ENCODE peak calls at places on chromosomes 4 and X, in five cellular contexts. M is adrenal gland, U is H54, X is spleen, T is HepG2. D is an unnamed sample.
A peak's percentile ranks its signal among the peaks of the same experiment; 100 is the strongest.

GRCh38 chrX:124986284-124986683 is 333.4 kb upstream of the TEX13C start:
- DNase-seq in M (no peak), T (no peak), U (no peak), X (no peak), D (no peak)

GRCh38 chr4:91032725-91033445 is 905.7 kb downstream of the CCSER1 start:
- DNase-seq in T (no peak), X (no peak), U (no peak), M (no peak), D (no peak)

GRCh38 chrX:98480606-98481005 is 1596.9 kb downstream of the RPA4 start:
- DNase-seq in U (no peak), M (no peak), X (no peak), T (no peak), D (no peak)

GRCh38 chrX:151505796-151506195 is 57.7 kb upstream of the PASD1 start:
- DNase-seq in T (peak; percentile 3), U (no peak), M (peak; percentile 68), X (no peak), D (peak; percentile 36)

GRCh38 chr4:160580581-160580980 is 1477.7 kb downstream of the RAPGEF2 start:
- DNase-seq in M (no peak), U (no peak), X (no peak), T (no peak), D (no peak)

GRCh38 chr4:154497901-154498300 is 6.3 kb upstream of the DCHS2 start:
- DNase-seq in U (no peak), X (no peak), M (no peak), T (no peak), D (no peak)

GRCh38 chr4:41319553-41319952 is 62.8 kb downstream of the UCHL1 start:
- DNase-seq in X (no peak), U (no peak), M (peak; percentile 20), T (peak; percentile 10), D (no peak)

GRCh38 chr4:68892861-68893260 is 58.7 kb downstream of the UGT2A3 start:
- DNase-seq in U (no peak), T (no peak), X (no peak), M (no peak), D (no peak)

GRCh38 chr4:53364624-53365023 is 1.2 kb downstream of the SCFD2 start:
- DNase-seq in M (no peak), U (no peak), T (no peak), X (no peak), D (no peak)

GRCh38 chr4:53362093-53362492 is 3.8 kb downstream of the SCFD2 start:
- DNase-seq in T (no peak), X (no peak), U (no peak), M (no peak), D (no peak)

GRCh38 chr4:53365121-53365485 is 758 bp downstream of the SCFD2 start:
- DNase-seq in X (no peak), U (peak; percentile 12), T (peak; percentile 11), M (no peak), D (peak; percentile 63)

GRCh38 chr4:53366301-53366716 is 448 bp upstream of the SCFD2 start:
- DNase-seq in T (no peak), X (no peak), M (no peak), U (no peak), D (no peak)

DNA sequence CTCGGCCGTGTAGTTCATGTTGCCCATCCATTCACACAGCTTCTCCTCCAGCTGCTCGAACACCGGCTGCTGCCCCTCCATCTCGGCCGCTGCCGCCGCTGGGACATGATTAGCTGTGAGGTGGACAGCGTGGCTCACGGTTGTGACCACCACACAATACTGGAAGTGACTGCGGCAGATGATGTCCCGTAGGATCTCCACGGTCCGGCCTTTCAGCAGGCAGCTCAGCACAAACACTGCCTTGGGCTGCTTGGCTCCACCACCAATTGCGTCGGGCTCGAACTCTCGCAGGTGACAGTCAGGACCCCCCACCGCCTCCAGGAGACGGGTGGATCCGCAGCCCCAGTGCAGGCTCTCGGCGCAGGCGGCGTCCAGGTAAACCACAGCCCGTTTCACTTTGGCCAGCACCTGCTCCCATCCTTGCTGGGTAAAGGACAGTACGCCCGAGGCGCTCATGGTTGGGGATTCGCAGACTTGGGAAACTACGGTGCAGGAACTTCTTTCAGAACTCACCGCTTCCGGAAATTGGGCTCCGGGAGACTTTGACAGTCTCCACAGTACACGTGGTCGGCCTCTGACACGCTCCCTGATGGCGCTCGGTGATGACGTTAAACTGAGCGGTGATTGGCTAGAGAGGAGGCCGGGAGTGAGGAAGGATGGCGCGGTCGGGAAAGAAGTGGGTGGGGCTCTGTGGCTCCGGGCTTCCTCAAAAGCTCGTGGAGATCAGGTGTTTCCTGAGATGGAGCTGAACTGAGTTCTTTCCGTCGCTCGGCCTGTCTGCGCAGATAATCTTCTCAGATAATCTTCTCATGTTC is at the start of gene SCFD2:
- DNase-seq in M (peak; percentile 98), T (peak; percentile 96), U (peak; percentile 78), X (peak; percentile 97), D (peak; percentile 96)
- TF ChIP-seq POLR2A in M (no peak), T (peak; percentile 76), U (peak; percentile 55), X (no peak), D (peak; percentile 67)

GRCh38 chr4:169723207-169723606 is 34.5 kb downstream of the HPF1 start:
- DNase-seq in X (no peak), M (no peak), T (peak; percentile 25), U (no peak), D (peak; percentile 45)

GRCh38 chr4:169727616-169728015 is 30.1 kb downstream of the HPF1 start:
- DNase-seq in U (no peak), T (no peak), M (no peak), X (no peak), D (no peak)

GRCh38 chr4:169720529-169720928 is 37.2 kb downstream of the HPF1 start:
- DNase-seq in M (no peak), X (no peak), U (no peak), T (no peak), D (no peak)

DNA sequence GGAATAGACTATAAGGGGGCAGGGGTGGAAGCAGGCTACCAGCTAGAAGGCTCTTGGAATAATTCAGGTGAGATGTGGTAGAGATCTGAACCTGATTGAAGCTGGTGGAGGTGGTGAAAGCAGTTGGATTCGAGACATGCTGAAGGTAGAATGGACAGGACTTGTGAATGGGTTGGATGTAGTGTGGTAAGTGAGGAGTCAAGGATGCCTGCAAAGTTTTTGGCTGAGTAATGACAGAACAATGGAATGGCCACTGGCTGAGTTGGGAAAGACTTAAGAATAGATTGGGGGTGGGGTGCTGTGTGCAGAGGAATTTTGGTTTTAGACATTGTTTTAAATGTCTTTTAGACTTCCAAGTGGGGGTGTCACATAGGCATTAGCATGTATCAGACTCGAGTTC is 33.5 kb downstream of the HPF1 start:
- DNase-seq in X (no peak), U (no peak), T (no peak), M (no peak), D (no peak)
- TF ChIP-seq POLR2A in X (no peak), U (no peak), T (no peak), M (no peak), D (no peak)

DNA sequence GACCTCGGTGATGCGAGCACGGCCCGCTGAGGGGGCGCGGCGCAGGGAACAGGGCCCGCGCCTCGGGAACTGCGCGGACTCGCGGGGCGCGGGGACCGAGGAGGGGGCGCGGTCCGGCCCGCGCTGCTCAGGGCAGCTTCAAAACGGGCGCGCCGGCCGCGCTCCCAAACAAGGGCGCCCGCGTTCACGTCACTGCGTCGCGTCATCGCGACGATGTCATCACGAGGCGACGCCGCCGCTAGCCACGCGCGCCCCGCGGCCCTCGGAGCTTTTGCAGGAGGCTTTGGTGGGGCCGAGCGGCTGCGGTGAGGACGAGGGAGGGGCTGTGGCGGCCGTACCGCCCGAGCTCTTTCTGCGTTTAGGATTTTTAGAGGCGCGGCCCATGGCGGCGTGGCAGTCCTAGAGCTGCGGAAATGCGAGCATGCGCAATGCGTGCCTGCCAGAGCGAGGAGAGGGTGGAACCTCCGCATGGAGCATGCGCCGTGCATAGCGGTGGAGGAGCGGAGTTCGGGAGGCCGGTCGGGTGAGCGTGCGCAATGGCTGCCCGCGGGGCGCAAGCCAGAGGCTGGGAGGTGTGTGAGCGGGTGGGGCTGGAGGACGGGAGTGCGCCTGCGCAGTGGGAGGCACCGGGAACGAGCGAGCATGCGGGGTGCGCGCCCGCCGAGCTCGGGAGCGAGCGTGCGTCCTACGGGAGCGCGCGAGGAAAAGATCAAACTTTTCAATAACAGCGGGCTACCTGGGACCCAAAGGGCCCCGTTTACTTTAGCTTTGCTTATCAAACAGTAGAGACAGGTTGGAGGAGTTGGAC is at the start of gene PPP2R3B:
- DNase-seq in T (peak; percentile 93), U (peak; percentile 98), X (peak; percentile 100), M (peak; percentile 99), D (no peak)
- TF ChIP-seq POLR2A in T (no peak), U (peak; percentile 67), X (no peak), M (peak; percentile 55), D (peak; percentile 86)

GRCh38 chr4:153222162-153222789 is 18.0 kb downstream of the TRIM2 start:
- DNase-seq in T (no peak), M (peak; percentile 77), X (no peak), U (peak; percentile 47), D (no peak)
- TF ChIP-seq POLR2A in T (no peak), M (no peak), X (no peak), U (no peak), D (no peak)

GRCh38 chr4:82241534-82241933 is 132.3 kb downstream of the HNRNPD start:
- DNase-seq in X (no peak), T (no peak), U (no peak), M (no peak), D (no peak)

GRCh38 chr4:82235346-82235745 is 138.4 kb downstream of the HNRNPD start:
- DNase-seq in X (no peak), M (no peak), T (no peak), U (no peak), D (no peak)

GRCh38 chr4:82240410-82240809 is 133.4 kb downstream of the HNRNPD start:
- DNase-seq in X (no peak), U (no peak), M (no peak), T (no peak), D (no peak)
- TF ChIP-seq POLR2A in X (no peak), U (no peak), M (no peak), T (no peak), D (no peak)

DNA sequence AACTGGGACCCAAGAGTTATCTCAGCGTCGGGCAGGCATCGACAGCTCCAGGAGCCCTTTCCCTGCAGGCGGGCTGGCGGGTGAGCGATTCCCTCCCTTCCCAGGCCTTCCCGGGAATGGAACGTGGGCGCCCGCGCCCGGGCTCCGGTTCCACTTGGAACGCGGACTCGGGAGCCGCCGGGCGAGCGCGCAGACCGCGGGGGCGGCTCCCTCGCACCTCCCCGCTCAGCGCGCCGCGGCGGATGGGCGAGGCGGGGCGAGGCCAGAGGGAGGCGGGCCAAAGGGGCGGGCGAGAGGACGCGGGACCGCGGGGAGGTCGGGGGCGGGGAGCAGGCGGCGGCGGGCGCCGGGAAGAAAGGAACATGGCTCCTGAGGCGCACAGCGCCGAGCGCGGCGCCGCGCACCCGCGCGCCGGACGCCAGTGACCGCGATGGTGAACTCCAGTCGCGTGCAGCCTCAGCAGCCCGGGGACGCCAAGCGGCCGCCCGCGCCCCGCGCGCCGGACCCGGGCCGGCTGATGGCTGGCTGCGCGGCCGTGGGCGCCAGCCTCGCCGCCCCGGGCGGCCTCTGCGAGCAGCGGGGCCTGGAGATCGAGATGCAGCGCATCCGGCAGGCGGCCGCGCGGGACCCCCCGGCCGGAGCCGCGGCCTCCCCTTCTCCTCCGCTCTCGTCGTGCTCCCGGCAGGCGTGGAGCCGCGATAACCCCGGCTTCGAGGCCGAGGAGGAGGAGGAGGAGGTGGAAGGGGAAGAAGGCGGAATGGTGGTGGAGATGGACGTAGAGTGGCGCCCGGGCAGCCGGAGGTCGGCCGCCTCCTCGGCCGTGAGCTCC is at the start of gene PKD2:
- DNase-seq in X (peak; percentile 93), U (peak; percentile 61), T (no peak), M (peak; percentile 82), D (peak; percentile 82)
- TF ChIP-seq POLR2A in X (no peak), U (peak; percentile 79), T (peak; percentile 57), M (peak; percentile 60), D (peak; percentile 62)

GRCh38 chr4:48906283-48907173 is at the start of gene OCIAD2:
- DNase-seq in M (peak; percentile 77), X (peak; percentile 94), U (peak; percentile 35), T (no peak), D (peak; percentile 45)
- TF ChIP-seq POLR2A in M (peak; percentile 45), X (no peak), U (peak; percentile 50), T (no peak), D (peak; percentile 49)

GRCh38 chr4:56530269-56531148 is 24.9 kb downstream of the ARL9 start:
- DNase-seq in M (peak; percentile 87), U (peak; percentile 54), T (peak; percentile 12), X (peak; percentile 92), D (peak; percentile 98)
- TF ChIP-seq POLR2A in M (no peak), U (peak; percentile 51), T (no peak), X (no peak), D (peak; percentile 88)